ENCODE peak calls at places on chromosomes 13 and 19, in seven cellular contexts. R, F, Y, X, Q, M and G are unnamed samples.
A peak's percentile ranks its signal among the peaks of the same experiment; 100 is the strongest.

GRCh38 chr13:25222740-25223139 is 50.7 kb upstream of the AMER2 start:
- DNase-seq in R (no peak), F (no peak), Y (no peak), X (no peak), Q (no peak), M (no peak), G (no peak)

GRCh38 chr19:49338691-49339363 is 3.6 kb downstream of the CD37 start:
- DNase-seq in R (no peak), F (peak; percentile 95), Y (peak; percentile 54), X (peak; percentile 95), Q (peak; percentile 71), M (no peak), G (peak; percentile 83)

GRCh38 chr13:74423434-74423833 is 289.2 kb upstream of the KLF12 start:
- DNase-seq in R (no peak), F (no peak), Y (no peak), X (no peak), Q (no peak), M (no peak), G (no peak)

GRCh38 chr19:29583196-29584006 is 22.7 kb upstream of the POP4 start:
- DNase-seq in R (no peak), F (no peak), Y (peak; percentile 45), X (no peak), Q (no peak), M (no peak), G (no peak)

GRCh38 chr19:50750010-50750409 is 20.3 kb upstream of the GPR32 start:
- DNase-seq in R (peak; percentile 25), F (no peak), Y (no peak), X (no peak), Q (no peak), M (no peak), G (no peak)

GRCh38 chr13:29959086-29959485 is 108.7 kb upstream of the UBL3 start:
- DNase-seq in R (no peak), F (no peak), Y (no peak), X (no peak), Q (no peak), M (no peak), G (no peak)

GRCh38 chr13:93235258-93236015 is 8.8 kb downstream of the GPC6 start:
- DNase-seq in R (no peak), F (no peak), Y (peak; percentile 68), X (no peak), Q (no peak), M (peak; percentile 39), G (no peak)

GRCh38 chr19:18013210-18013609 is 5.2 kb downstream of the ARRDC2 start:
- DNase-seq in R (no peak), F (no peak), Y (no peak), X (no peak), Q (no peak), M (no peak), G (no peak)

GRCh38 chr19:35011091-35011689 is 11.1 kb downstream of the GRAMD1A start:
- DNase-seq in R (no peak), F (no peak), Y (no peak), X (no peak), Q (no peak), M (no peak), G (no peak)

GRCh38 chr13:34547929-34548328 is 394.1 kb upstream of the NBEA start:
- DNase-seq in R (no peak), F (no peak), Y (no peak), X (no peak), Q (no peak), M (no peak), G (no peak)

GRCh38 chr13:110137677-110138008 is 169.3 kb downstream of the COL4A1 start:
- DNase-seq in R (no peak), F (peak; percentile 37), Y (no peak), X (peak; percentile 39), Q (peak; percentile 2), M (peak; percentile 54), G (no peak)

GRCh38 chr13:29551214-29551613 is 44.3 kb downstream of the SLC7A1 start:
- DNase-seq in R (no peak), F (no peak), Y (peak; percentile 21), X (no peak), Q (no peak), M (no peak), G (no peak)

GRCh38 chr19:41433171-41433570 is 6.0 kb upstream of the B3GNT8 start:
- DNase-seq in R (no peak), F (no peak), Y (no peak), X (no peak), Q (no peak), M (no peak), G (no peak)

GRCh38 chr19:34481861-34482379 is 362 bp downstream of the WTIP start:
- DNase-seq in R (no peak), F (no peak), Y (peak; percentile 82), X (no peak), Q (no peak), M (no peak), G (peak; percentile 55)

GRCh38 chr19:57887195-57887941 is 1.5 kb downstream of the ZNF814 start:
- DNase-seq in R (no peak), F (no peak), Y (no peak), X (no peak), Q (no peak), M (no peak), G (no peak)

GRCh38 chr19:45401815-45402468 is 2.9 kb downstream of the PPP1R13L start:
- DNase-seq in R (no peak), F (no peak), Y (no peak), X (no peak), Q (no peak), M (no peak), G (no peak)

GRCh38 chr19:2385053-2385721 is 25.1 kb downstream of the TMPRSS9 start:
- DNase-seq in R (peak; percentile 61), F (peak; percentile 23), Y (peak; percentile 93), X (peak; percentile 60), Q (no peak), M (no peak), G (peak; percentile 14)

GRCh38 chr19:57348136-57348535 is 2.9 kb upstream of the ZNF304 start:
- DNase-seq in R (no peak), F (no peak), Y (peak; percentile 47), X (no peak), Q (no peak), M (peak; percentile 43), G (no peak)

GRCh38 chr19:20607943-20608342 is 42.4 kb upstream of the ZNF737 start:
- DNase-seq in R (no peak), F (no peak), Y (no peak), X (no peak), Q (no peak), M (no peak), G (no peak)

GRCh38 chr19:44988896-44989563 is 12.2 kb upstream of the RELB start:
- DNase-seq in R (peak; percentile 48), F (peak; percentile 48), Y (peak; percentile 80), X (peak; percentile 69), Q (peak; percentile 77), M (no peak), G (peak; percentile 75)

GRCh38 chr13:82655518-82655855 is 1226.8 kb downstream of the SLITRK1 start:
- DNase-seq in R (no peak), F (no peak), Y (peak; percentile 5), X (no peak), Q (no peak), M (no peak), G (no peak)

GRCh38 chr19:10975374-10976036 is 14.7 kb downstream of the SMARCA4 start:
- DNase-seq in R (no peak), F (no peak), Y (peak; percentile 77), X (no peak), Q (no peak), M (no peak), G (no peak)

GRCh38 chr19:2782357-2782935 is 627 bp downstream of the SGTA start:
- DNase-seq in R (peak; percentile 22), F (no peak), Y (peak; percentile 26), X (no peak), Q (no peak), M (no peak), G (no peak)

GRCh38 chr13:100673376-100673830 is 1.2 kb downstream of the TMTC4 start:
- DNase-seq in R (no peak), F (no peak), Y (no peak), X (peak; percentile 43), Q (no peak), M (no peak), G (peak; percentile 31)

GRCh38 chr13:47004022-47004421 is 107.2 kb upstream of the HTR2A start:
- DNase-seq in R (no peak), F (no peak), Y (peak; percentile 10), X (no peak), Q (no peak), M (no peak), G (no peak)

GRCh38 chr19:35154535-35155406 is at the start of gene FXYD5:
- DNase-seq in R (peak; percentile 84), F (no peak), Y (peak; percentile 93), X (peak; percentile 68), Q (peak; percentile 64), M (no peak), G (peak; percentile 53)

GRCh38 chr13:25783480-25784081 is 268.2 kb downstream of the SHISA2 start:
- DNase-seq in R (no peak), F (no peak), Y (no peak), X (no peak), Q (no peak), M (peak; percentile 32), G (no peak)

GRCh38 chr19:3963458-3964255 is 7.2 kb downstream of the DAPK3 start:
- DNase-seq in R (no peak), F (no peak), Y (no peak), X (no peak), Q (no peak), M (no peak), G (no peak)

GRCh38 chr13:51907040-51907732 is 45.4 kb downstream of the CCDC70 start:
- DNase-seq in R (peak; percentile 94), F (no peak), Y (no peak), X (no peak), Q (no peak), M (no peak), G (no peak)

DNA sequence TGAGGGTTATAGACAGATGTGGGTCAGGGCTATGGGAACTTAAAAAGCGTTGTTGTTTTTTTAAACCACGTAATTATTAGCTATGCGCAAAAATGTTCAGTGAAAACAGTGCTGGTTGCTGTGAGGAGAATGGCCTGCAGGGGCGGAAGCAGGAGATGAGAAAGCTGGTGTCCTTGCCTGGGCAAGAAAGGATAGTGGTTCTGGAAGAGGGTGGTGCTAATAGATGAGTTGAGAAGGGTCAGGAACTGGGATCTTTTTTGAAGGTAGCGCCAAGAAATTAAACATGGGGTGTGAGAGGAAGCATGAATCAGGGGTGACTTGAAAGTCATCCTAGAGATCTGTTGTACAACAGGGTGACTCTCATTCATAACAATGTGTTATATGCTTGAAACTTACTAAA is 4.8 kb upstream of the SMG9 start:
- DNase-seq in R (no peak), F (no peak), Y (peak; percentile 93), X (no peak), Q (no peak), M (no peak), G (no peak)
- TF ChIP-seq CTCF in R (no peak), F (no peak), Y (peak; percentile 60), X (no peak), Q (no peak), M (no peak), G (no peak)

GRCh38 chr13:98879127-98879520 is 98.7 kb downstream of the DOCK9 start:
- DNase-seq in R (no peak), F (no peak), Y (no peak), X (no peak), Q (no peak), M (no peak), G (no peak)
- TF ChIP-seq CTCF in R (no peak), F (no peak), Y (no peak), X (no peak), Q (no peak), M (no peak), G (no peak)

GRCh38 chr13:73341748-73342147 is 282.9 kb downstream of the KLF5 start:
- DNase-seq in R (no peak), F (no peak), Y (peak; percentile 66), X (peak; percentile 3), Q (no peak), M (no peak), G (no peak)
- TF ChIP-seq CTCF in R (no peak), F (no peak), Y (no peak), X (no peak), Q (no peak), M (no peak), G (no peak)

GRCh38 chr13:69579351-69579750 is 528.3 kb upstream of the ATXN8OS start:
- DNase-seq in R (peak; percentile 18), F (no peak), Y (no peak), X (no peak), Q (no peak), M (no peak), G (no peak)
- TF ChIP-seq CTCF in R (no peak), F (no peak), Y (no peak), X (no peak), Q (no peak), M (no peak), G (no peak)